ENCODE peak calls at places on chromosomes 2 and 18, in four cellular contexts. X, I, Y and L are unnamed samples.

GRCh38 chr2:109692013-109692738 is 78.0 kb downstream of the SOWAHC start:
- DNase-seq in X (peak; percentile 55), I (no peak), Y (no peak), L (no peak)

GRCh38 chr2:131140581-131140980 is 35.4 kb downstream of the PLEKHB2 start:
- DNase-seq in X (no peak), I (no peak), Y (no peak), L (no peak)

GRCh38 chr18:37484893-37485834 is 80.4 kb downstream of the CELF4 start:
- DNase-seq in X (peak; percentile 90), I (no peak), Y (no peak), L (no peak)

GRCh38 chr2:183892315-183892941 is 705.9 kb upstream of the ZNF804A start:
- DNase-seq in X (no peak), I (no peak), Y (no peak), L (peak; percentile 44)

GRCh38 chr2:151260492-151261239 is 997 bp downstream of the RBM43 start:
- DNase-seq in X (no peak), I (no peak), Y (no peak), L (no peak)

GRCh38 chr2:120253021-120253882 is 600 bp downstream of the RALB start:
- DNase-seq in X (peak; percentile 85), I (peak; percentile 97), Y (peak; percentile 34), L (peak; percentile 86)

GRCh38 chr18:55229682-55230081 is 270.4 kb upstream of the CCDC68 start:
- DNase-seq in X (no peak), I (no peak), Y (no peak), L (no peak)

GRCh38 chr2:25161055-25161781 is 7.2 kb downstream of the POMC start:
- DNase-seq in X (peak; percentile 74), I (peak; percentile 94), Y (no peak), L (peak; percentile 74)

GRCh38 chr2:175430236-175430635 is 248.7 kb upstream of the ATP5MC3 start:
- DNase-seq in X (no peak), I (no peak), Y (no peak), L (no peak)

GRCh38 chr18:75496151-75496550 is 68.6 kb upstream of the SMIM21 start:
- DNase-seq in X (no peak), I (no peak), Y (no peak), L (no peak)

GRCh38 chr2:113240150-113240914 is 38.4 kb downstream of the PAX8 start:
- DNase-seq in X (no peak), I (peak; percentile 88), Y (peak; percentile 84), L (no peak)
- TF ChIP-seq CTCF in X (no peak), I (no peak), Y (no peak), L (no peak)

GRCh38 chr2:230325316-230326243 is 1.4 kb upstream of the SP140L start:
- DNase-seq in X (peak; percentile 35), I (peak; percentile 74), Y (no peak), L (no peak)
- TF ChIP-seq CTCF in X (no peak), I (no peak), Y (no peak), L (no peak)

GRCh38 chr2:154402138-154402714 is 296.3 kb upstream of the KCNJ3 start:
- DNase-seq in X (no peak), I (no peak), Y (peak; percentile 12), L (no peak)
- TF ChIP-seq CTCF in X (peak; percentile 80), I (no peak), Y (peak; percentile 55), L (no peak)

GRCh38 chr2:127066942-127067341 is 40.0 kb downstream of the BIN1 start:
- DNase-seq in X (no peak), I (no peak), Y (no peak), L (peak; percentile 87)

GRCh38 chr2:127065299-127065931 is 41.5 kb downstream of the BIN1 start:
- DNase-seq in X (no peak), I (no peak), Y (no peak), L (no peak)

GRCh38 chr2:127065932-127066318 is 41.0 kb downstream of the BIN1 start:
- DNase-seq in X (no peak), I (no peak), Y (no peak), L (no peak)

GRCh38 chr2:127063701-127064590 is 43.0 kb downstream of the BIN1 start:
- DNase-seq in X (no peak), I (no peak), Y (no peak), L (no peak)

GRCh38 chr2:127064642-127065250 is 42.2 kb downstream of the BIN1 start:
- DNase-seq in X (peak; percentile 96), I (peak; percentile 91), Y (peak; percentile 84), L (peak; percentile 99)
- TF ChIP-seq CTCF in X (no peak), I (no peak), Y (peak; percentile 26), L (peak; percentile 28)